ENCODE peak calls at places on chromosomes 16 and 17, in six cellular contexts. M is A549, I is WTC11, B is HepG2, C is K562, G is H1. L is an unnamed sample.

GRCh38 chr17:27379863-27380533 is 76.2 kb upstream of the KSR1 start:
- DNase-seq in I (no peak), B (no peak), G (no peak), C (peak; percentile 79), M (no peak), L (peak; percentile 73)

GRCh38 chr16:12757546-12757945 is 46.1 kb downstream of the CPPED1 start:
- DNase-seq in C (no peak), G (no peak), I (no peak), B (no peak), M (no peak), L (peak; percentile 6)

GRCh38 chr17:11853321-11854151 is 143.7 kb downstream of the ZNF18 start:
- DNase-seq in I (no peak), B (no peak), G (no peak), C (no peak), M (no peak), L (no peak)

GRCh38 chr17:35082073-35082657 is 18.7 kb upstream of the RFFL start:
- DNase-seq in G (no peak), C (no peak), B (peak; percentile 9), M (no peak), I (no peak), L (peak; percentile 71)

GRCh38 chr17:78224226-78225087 is 7.0 kb upstream of the TMEM235 start:
- DNase-seq in C (no peak), M (no peak), G (no peak), I (no peak), B (no peak), L (no peak)

GRCh38 chr16:84308120-84308519 is 13.4 kb downstream of the WFDC1 start:
- DNase-seq in M (peak; percentile 64), C (peak; percentile 49), I (peak; percentile 79), G (no peak), B (peak; percentile 40), L (peak; percentile 15)

GRCh38 chr17:61805399-61805798 is 57.9 kb downstream of the BRIP1 start:
- DNase-seq in G (no peak), I (no peak), B (no peak), C (no peak), M (no peak), L (no peak)

GRCh38 chr17:78852709-78853111 is 12.1 kb upstream of the USP36 start:
- DNase-seq in C (peak; percentile 76), I (peak; percentile 52), B (peak; percentile 48), G (no peak), M (peak; percentile 41), L (no peak)

GRCh38 chr17:2263183-2263954 is 40.2 kb downstream of the SMG6 start:
- DNase-seq in C (no peak), G (no peak), I (no peak), M (no peak), B (no peak), L (no peak)

GRCh38 chr17:82257473-82257872 is 16.0 kb downstream of the CSNK1D start:
- DNase-seq in M (peak; percentile 74), C (no peak), G (no peak), B (no peak), I (peak; percentile 54), L (peak; percentile 40)

DNA sequence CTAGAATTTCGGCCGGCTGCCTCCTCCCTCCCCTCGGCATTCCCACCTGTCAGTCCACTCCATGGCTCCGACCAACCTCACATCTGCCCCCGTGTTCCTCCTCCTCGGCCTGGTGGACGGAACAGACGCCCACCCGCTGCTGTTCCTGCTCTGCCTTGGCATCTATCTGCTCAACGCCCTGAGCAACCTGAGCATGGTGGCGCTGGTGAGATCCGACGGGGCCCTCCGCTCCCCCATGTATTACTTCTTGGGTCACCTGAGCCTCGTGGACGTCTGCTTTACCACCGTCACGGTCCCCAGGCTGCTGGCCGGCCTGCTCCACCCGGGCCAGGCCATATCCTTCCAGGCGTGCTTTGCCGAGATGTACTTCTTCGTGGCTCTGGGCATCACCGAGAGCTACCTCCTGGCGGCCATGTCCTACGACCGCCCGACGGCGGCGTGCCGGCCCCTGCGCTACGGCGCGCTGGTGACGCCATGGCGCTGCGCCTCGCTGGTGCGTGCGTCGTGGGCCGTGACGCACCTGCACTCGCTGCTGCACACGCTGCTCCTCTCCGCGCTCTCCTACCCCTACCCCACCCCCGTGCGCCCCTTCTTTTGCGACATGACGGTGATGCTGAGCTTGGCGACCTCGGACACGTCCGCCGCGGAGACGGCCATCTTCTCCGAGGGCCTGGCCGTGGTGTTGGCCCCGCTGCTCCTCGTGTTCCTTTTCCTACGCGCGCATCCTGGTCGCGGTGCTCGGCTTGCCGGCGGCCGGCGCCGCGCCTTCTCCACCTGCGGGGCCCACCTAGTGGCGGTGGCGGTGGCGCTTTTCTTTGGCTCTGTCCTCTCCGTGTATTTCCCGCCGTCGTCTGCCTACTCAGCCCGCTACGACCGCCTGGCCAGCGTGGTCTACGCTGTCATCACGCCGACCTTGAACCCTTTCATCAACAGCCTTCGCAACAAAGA is at the start of gene OR3A2:
- DNase-seq in B (no peak), G (no peak), I (peak; percentile 49), M (no peak), C (no peak), L (no peak)
- TF ChIP-seq JUN in B (no peak), G (no peak), I (peak; percentile 61), M (no peak), C (no peak), L (no peak)

DNA sequence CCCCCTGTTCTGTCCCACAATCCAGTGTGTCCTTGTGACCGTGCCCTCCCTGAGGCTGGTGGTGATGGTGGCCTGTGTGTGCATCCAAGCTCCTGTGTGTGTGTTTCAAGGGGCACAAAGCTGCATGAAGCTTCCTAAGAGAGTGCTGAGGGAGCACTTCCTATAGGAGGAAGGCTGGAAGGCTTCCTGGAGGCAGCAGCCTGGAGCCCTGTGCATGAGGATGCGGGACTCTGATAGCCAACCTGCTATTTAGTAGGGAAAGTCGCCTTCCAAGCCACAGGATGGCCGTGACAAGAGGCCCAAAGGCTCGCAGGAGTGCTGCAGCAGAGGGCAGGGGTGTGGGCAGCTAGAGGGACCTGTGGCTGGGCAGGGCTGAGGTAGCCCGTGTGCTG is 8.3 kb downstream of the MYO15B start:
- DNase-seq in C (no peak), I (no peak), B (no peak), G (no peak), M (no peak), L (no peak)
- TF ChIP-seq JUN in C (no peak), I (no peak), B (no peak), G (no peak), M (no peak), L (no peak)

DNA sequence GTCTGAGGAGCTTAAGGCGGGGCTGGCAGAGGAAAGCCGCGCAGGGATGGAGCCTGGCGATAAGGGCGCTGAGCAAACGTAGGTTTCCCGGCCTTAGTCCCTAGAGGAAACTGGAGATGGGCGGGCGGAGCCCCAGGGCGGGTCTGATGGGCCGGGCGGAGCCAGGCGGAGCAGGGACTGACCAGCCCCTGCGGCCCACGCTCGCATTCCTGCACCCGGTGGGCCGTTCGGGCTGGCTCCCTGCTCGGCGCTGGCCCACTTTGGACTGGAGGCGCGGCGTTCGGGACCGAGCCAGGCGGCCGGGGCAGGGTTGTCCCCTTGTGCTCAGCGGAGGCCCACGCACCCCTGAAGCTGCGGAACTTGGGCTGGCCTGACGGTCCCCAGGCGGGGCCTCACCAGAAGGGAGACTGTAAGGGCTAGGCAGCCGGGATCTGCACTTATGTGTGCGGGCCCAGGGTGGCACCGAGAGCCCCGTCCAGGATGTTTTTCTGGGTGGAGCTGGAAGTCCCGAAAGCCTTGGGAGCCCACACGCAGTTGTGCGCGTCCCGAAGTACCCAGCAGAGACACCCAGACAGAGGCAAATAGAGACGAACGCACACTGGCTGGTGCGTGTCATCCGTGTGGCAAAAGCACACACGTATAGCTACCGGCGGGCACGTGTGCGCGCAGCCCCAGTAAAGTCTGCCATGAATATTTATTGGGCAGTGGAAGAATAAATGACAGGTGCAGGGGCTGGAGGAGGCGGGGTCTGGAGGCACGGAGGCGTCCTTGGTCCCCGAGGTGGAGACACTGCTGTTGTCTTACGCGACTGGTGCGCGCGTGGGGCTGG is 1.4 kb downstream of the PYDC1 start:
- DNase-seq in G (peak; percentile 73), C (peak; percentile 88), M (peak; percentile 65), B (peak; percentile 39), I (peak; percentile 89), L (peak; percentile 21)
- TF ChIP-seq JUN in G (no peak), C (no peak), M (no peak), B (no peak), I (no peak), L (no peak)

GRCh38 chr16:70349783-70350182 is 3.1 kb downstream of the DDX19A start:
- DNase-seq in G (no peak), I (no peak), C (no peak), M (no peak), B (no peak), L (no peak)
- TF ChIP-seq JUN in G (no peak), I (no peak), C (no peak), M (no peak), B (no peak), L (no peak)

GRCh38 chr16:87080571-87081167 is 236.5 kb downstream of the C16orf95 start:
- DNase-seq in B (no peak), I (no peak), C (no peak), G (no peak), M (no peak), L (no peak)

GRCh38 chr16:87076950-87077749 is 240.0 kb downstream of the C16orf95 start:
- DNase-seq in I (peak; percentile 90), G (peak; percentile 65), C (peak; percentile 73), M (peak; percentile 79), B (peak; percentile 63), L (peak; percentile 87)

GRCh38 chr16:87075319-87075860 is 241.8 kb downstream of the C16orf95 start:
- DNase-seq in M (no peak), I (no peak), C (no peak), G (no peak), B (no peak), L (no peak)

GRCh38 chr16:87076331-87076949 is 240.8 kb downstream of the C16orf95 start:
- DNase-seq in B (no peak), G (no peak), C (no peak), I (no peak), M (no peak), L (no peak)

GRCh38 chr16:87077750-87078127 is 239.5 kb downstream of the C16orf95 start:
- DNase-seq in M (no peak), C (no peak), G (no peak), I (no peak), B (no peak), L (no peak)
- TF ChIP-seq JUN in M (no peak), C (no peak), G (no peak), I (no peak), B (no peak), L (no peak)